ENCODE peak calls at places on chromosomes 13 and 19, in seven cellular contexts. R, G, O, P, T, M and U are unnamed samples.

GRCh38 chr13:113602291-113602970 is 17.9 kb downstream of the TFDP1 start:
- DNase-seq in G (no peak), T (no peak), M (no peak), O (no peak), P (no peak), R (no peak), U (no peak)

GRCh38 chr13:112876305-112877000 is 92.6 kb upstream of the MCF2L start:
- DNase-seq in O (no peak), M (no peak), T (no peak), P (no peak), R (peak), G (no peak), U (peak)

GRCh38 chr19:13164370-13165090 is 14.3 kb downstream of the IER2 start:
- DNase-seq in T (peak), P (peak), G (peak), O (peak), R (peak), M (peak), U (peak)

GRCh38 chr13:98483636-98484288 is 93.1 kb downstream of the STK24 start:
- DNase-seq in O (no peak), G (no peak), M (no peak), P (no peak), T (no peak), R (no peak), U (no peak)

GRCh38 chr13:30192320-30193093 is 114.8 kb downstream of the KATNAL1 start:
- DNase-seq in G (no peak), P (no peak), T (no peak), O (no peak), R (no peak), M (no peak), U (no peak)

GRCh38 chr19:23972161-23972560 is 57.5 kb downstream of the ZNF726 start:
- DNase-seq in M (no peak), P (no peak), G (no peak), T (no peak), O (no peak), R (no peak), U (no peak)

GRCh38 chr19:901216-902092 is 8.2 kb downstream of the RNU6-9 start:
- DNase-seq in O (no peak), P (no peak), T (no peak), R (no peak), G (no peak), M (no peak), U (no peak)

GRCh38 chr19:18157465-18158063 is 4.6 kb downstream of the PIK3R2 start:
- DNase-seq in G (no peak), R (no peak), M (no peak), T (no peak), P (no peak), O (no peak), U (no peak)